ENCODE peak calls at places on chromosomes 1 and 21, in five cellular contexts. One of them, this sample, is unnamed.

GRCh38 chr1:84853743-84854721 is 39.0 kb downstream of the LPAR3 start:
- DNase-seq in NCI-H1105: no peak
- DNase-seq in choroid plexus epithelial cell: peak
- DNase-seq in cardiac fibroblast: peak
- DNase-seq in CMK: no peak
- DNase-seq in this sample: peak

GRCh38 chr21:41703857-41704501 is 62.9 kb downstream of the RIPK4 start:
- DNase-seq in NCI-H1105: no peak
- DNase-seq in choroid plexus epithelial cell: no peak
- DNase-seq in cardiac fibroblast: no peak
- DNase-seq in CMK: no peak
- DNase-seq in this sample: no peak

GRCh38 chr1:12168451-12169160 is 1.8 kb downstream of the TNFRSF1B start:
- DNase-seq in NCI-H1105: no peak
- DNase-seq in choroid plexus epithelial cell: peak
- DNase-seq in cardiac fibroblast: no peak
- DNase-seq in CMK: no peak
- DNase-seq in this sample: no peak

GRCh38 chr1:30670195-30671060 is 53.0 kb downstream of the MATN1 start:
- DNase-seq in NCI-H1105: no peak
- DNase-seq in choroid plexus epithelial cell: peak
- DNase-seq in cardiac fibroblast: peak
- DNase-seq in CMK: no peak
- DNase-seq in this sample: no peak

GRCh38 chr1:25773441-25774125 is 26.4 kb upstream of the SELENON start:
- DNase-seq in NCI-H1105: no peak
- DNase-seq in choroid plexus epithelial cell: no peak
- DNase-seq in cardiac fibroblast: no peak
- DNase-seq in CMK: no peak
- DNase-seq in this sample: no peak

GRCh38 chr1:9440763-9441194 is 98.5 kb upstream of the SLC25A33 start:
- DNase-seq in NCI-H1105: no peak
- DNase-seq in choroid plexus epithelial cell: no peak
- DNase-seq in cardiac fibroblast: no peak
- DNase-seq in CMK: no peak
- DNase-seq in this sample: no peak

GRCh38 chr1:173445164-173445563 is 32.0 kb upstream of the PRDX6 start:
- DNase-seq in NCI-H1105: no peak
- DNase-seq in choroid plexus epithelial cell: peak
- DNase-seq in cardiac fibroblast: no peak
- DNase-seq in CMK: no peak
- DNase-seq in this sample: no peak

GRCh38 chr1:45325816-45326506 is 734 bp upstream of the HPDL start:
- DNase-seq in NCI-H1105: no peak
- DNase-seq in choroid plexus epithelial cell: peak
- DNase-seq in cardiac fibroblast: no peak
- DNase-seq in CMK: no peak
- DNase-seq in this sample: no peak

GRCh38 chr1:40256401-40257084 is 1.5 kb upstream of the ZMPSTE24 start:
- DNase-seq in NCI-H1105: no peak
- DNase-seq in choroid plexus epithelial cell: peak
- DNase-seq in cardiac fibroblast: no peak
- DNase-seq in CMK: no peak
- DNase-seq in this sample: no peak

GRCh38 chr1:204560590-204560989 is 44.4 kb downstream of the MDM4 start:
- DNase-seq in NCI-H1105: no peak
- DNase-seq in choroid plexus epithelial cell: peak
- DNase-seq in cardiac fibroblast: peak
- DNase-seq in CMK: no peak
- DNase-seq in this sample: no peak

GRCh38 chr1:200891774-200892157 is 2.9 kb upstream of the INAVA start:
- DNase-seq in NCI-H1105: no peak
- DNase-seq in choroid plexus epithelial cell: no peak
- DNase-seq in cardiac fibroblast: no peak
- DNase-seq in CMK: no peak
- DNase-seq in this sample: no peak

GRCh38 chr1:10738125-10738746 is 58.2 kb downstream of the CASZ1 start:
- DNase-seq in NCI-H1105: peak
- DNase-seq in choroid plexus epithelial cell: no peak
- DNase-seq in cardiac fibroblast: no peak
- DNase-seq in CMK: no peak
- DNase-seq in this sample: no peak

GRCh38 chr1:16386454-16387113 is 19.5 kb downstream of the SZRD1 start:
- DNase-seq in NCI-H1105: no peak
- DNase-seq in choroid plexus epithelial cell: peak
- DNase-seq in cardiac fibroblast: peak
- DNase-seq in CMK: no peak
- DNase-seq in this sample: no peak

GRCh38 chr1:3070654-3071506 is 1.9 kb downstream of the PRDM16 start:
- DNase-seq in NCI-H1105: no peak
- DNase-seq in choroid plexus epithelial cell: no peak
- DNase-seq in cardiac fibroblast: peak
- DNase-seq in CMK: no peak
- DNase-seq in this sample: no peak

GRCh38 chr1:50426108-50426700 is 3.0 kb upstream of the DMRTA2 start:
- DNase-seq in NCI-H1105: no peak
- DNase-seq in choroid plexus epithelial cell: no peak
- DNase-seq in cardiac fibroblast: no peak
- DNase-seq in CMK: no peak
- DNase-seq in this sample: no peak

GRCh38 chr1:150997126-150997872 is 9.4 kb downstream of the MINDY1 start:
- DNase-seq in NCI-H1105: no peak
- DNase-seq in choroid plexus epithelial cell: no peak
- DNase-seq in cardiac fibroblast: no peak
- DNase-seq in CMK: no peak
- DNase-seq in this sample: no peak

GRCh38 chr1:168892945-168893344 is 163.9 kb upstream of the DPT start:
- DNase-seq in NCI-H1105: no peak
- DNase-seq in choroid plexus epithelial cell: no peak
- DNase-seq in cardiac fibroblast: peak
- DNase-seq in CMK: no peak
- DNase-seq in this sample: no peak

GRCh38 chr1:207971511-207972224 is 60.7 kb upstream of the CD34 start:
- DNase-seq in NCI-H1105: no peak
- DNase-seq in choroid plexus epithelial cell: no peak
- DNase-seq in cardiac fibroblast: no peak
- DNase-seq in CMK: no peak
- DNase-seq in this sample: no peak

GRCh38 chr21:26098758-26099157 is 71.8 kb downstream of the APP start:
- DNase-seq in NCI-H1105: no peak
- DNase-seq in choroid plexus epithelial cell: peak
- DNase-seq in cardiac fibroblast: no peak
- DNase-seq in CMK: no peak
- DNase-seq in this sample: no peak

GRCh38 chr1:169999357-169999756 is 75.1 kb downstream of the KIFAP3 start:
- DNase-seq in NCI-H1105: no peak
- DNase-seq in choroid plexus epithelial cell: peak
- DNase-seq in cardiac fibroblast: peak
- DNase-seq in CMK: no peak
- DNase-seq in this sample: no peak

GRCh38 chr1:159229486-159229885 is 24.8 kb downstream of the ACKR1 start:
- DNase-seq in NCI-H1105: no peak
- DNase-seq in choroid plexus epithelial cell: no peak
- DNase-seq in cardiac fibroblast: no peak
- DNase-seq in CMK: no peak
- DNase-seq in this sample: no peak

GRCh38 chr1:157199421-157199755 is 61.2 kb upstream of the ETV3 start:
- DNase-seq in NCI-H1105: no peak
- DNase-seq in choroid plexus epithelial cell: peak
- DNase-seq in cardiac fibroblast: peak
- DNase-seq in CMK: no peak
- DNase-seq in this sample: no peak

GRCh38 chr1:246971322-246971721 is 36.5 kb downstream of the ZNF695 start:
- DNase-seq in NCI-H1105: no peak
- DNase-seq in choroid plexus epithelial cell: peak
- DNase-seq in cardiac fibroblast: peak
- DNase-seq in CMK: peak
- DNase-seq in this sample: no peak

GRCh38 chr1:151199860-151200581 is 1.7 kb downstream of the PIP5K1A start:
- DNase-seq in NCI-H1105: no peak
- DNase-seq in choroid plexus epithelial cell: peak
- DNase-seq in cardiac fibroblast: peak
- DNase-seq in CMK: no peak
- DNase-seq in this sample: no peak

GRCh38 chr1:17075470-17076255 is 21.8 kb upstream of the SDHB start:
- DNase-seq in NCI-H1105: no peak
- DNase-seq in choroid plexus epithelial cell: peak
- DNase-seq in cardiac fibroblast: peak
- DNase-seq in CMK: peak
- DNase-seq in this sample: no peak

GRCh38 chr1:60942896-60943633 is 139.3 kb upstream of the NFIA start:
- DNase-seq in NCI-H1105: no peak
- DNase-seq in choroid plexus epithelial cell: no peak
- DNase-seq in cardiac fibroblast: no peak
- DNase-seq in CMK: no peak
- DNase-seq in this sample: no peak

GRCh38 chr1:241888232-241888631 is 40.2 kb downstream of the EXO1 start:
- DNase-seq in NCI-H1105: no peak
- DNase-seq in choroid plexus epithelial cell: peak
- DNase-seq in cardiac fibroblast: peak
- DNase-seq in CMK: no peak
- DNase-seq in this sample: no peak

GRCh38 chr1:164524810-164525209 is 34.2 kb upstream of the PBX1 start:
- DNase-seq in NCI-H1105: no peak
- DNase-seq in choroid plexus epithelial cell: peak
- DNase-seq in cardiac fibroblast: peak
- DNase-seq in CMK: peak
- DNase-seq in this sample: no peak

GRCh38 chr1:221740941-221741363 is 937 bp downstream of the DUSP10 start:
- DNase-seq in NCI-H1105: no peak
- DNase-seq in choroid plexus epithelial cell: no peak
- DNase-seq in cardiac fibroblast: peak
- DNase-seq in CMK: no peak
- DNase-seq in this sample: no peak

GRCh38 chr21:44854391-44854663 is 19.2 kb downstream of the PTTG1IP start:
- DNase-seq in NCI-H1105: no peak
- DNase-seq in choroid plexus epithelial cell: no peak
- DNase-seq in cardiac fibroblast: no peak
- DNase-seq in CMK: peak
- DNase-seq in this sample: peak

GRCh38 chr1:203652718-203653461 is 26.3 kb downstream of the ATP2B4 start:
- DNase-seq in NCI-H1105: no peak
- DNase-seq in choroid plexus epithelial cell: no peak
- DNase-seq in cardiac fibroblast: no peak
- DNase-seq in CMK: no peak
- DNase-seq in this sample: no peak

GRCh38 chr1:52167014-52167753 is 25.3 kb downstream of the ZFYVE9 start:
- DNase-seq in NCI-H1105: no peak
- DNase-seq in choroid plexus epithelial cell: no peak
- DNase-seq in cardiac fibroblast: no peak
- DNase-seq in CMK: no peak
- DNase-seq in this sample: no peak

GRCh38 chr1:109478806-109479205 is 4.9 kb upstream of the ATXN7L2 start:
- DNase-seq in NCI-H1105: no peak
- DNase-seq in choroid plexus epithelial cell: peak
- DNase-seq in cardiac fibroblast: no peak
- DNase-seq in CMK: no peak
- DNase-seq in this sample: no peak

GRCh38 chr1:173409613-173410012 is 67.5 kb upstream of the PRDX6 start:
- DNase-seq in NCI-H1105: no peak
- DNase-seq in choroid plexus epithelial cell: peak
- DNase-seq in cardiac fibroblast: peak
- DNase-seq in CMK: no peak
- DNase-seq in this sample: peak

GRCh38 chr1:178645157-178645825 is 79.8 kb upstream of the RALGPS2 start:
- DNase-seq in NCI-H1105: no peak
- DNase-seq in choroid plexus epithelial cell: no peak
- DNase-seq in cardiac fibroblast: no peak
- DNase-seq in CMK: no peak
- DNase-seq in this sample: no peak

GRCh38 chr1:204837440-204838084 is 33.1 kb upstream of the NFASC start:
- DNase-seq in NCI-H1105: no peak
- DNase-seq in choroid plexus epithelial cell: peak
- DNase-seq in cardiac fibroblast: peak
- DNase-seq in CMK: peak
- DNase-seq in this sample: no peak